ENCODE peak calls at places on chromosomes 13 and 19, in four cellular contexts. One of them, this sample, is unnamed.

GRCh38 chr13:73740681-73741080 is 393.5 kb downstream of the KLF12 start:
- DNase-seq in neural progenitor cell: no peak
- DNase-seq in ovary: peak; percentile 34
- DNase-seq in Caco-2: no peak
- DNase-seq in this sample: no peak

GRCh38 chr13:24215732-24216131 is 55.2 kb downstream of the SPATA13 start:
- DNase-seq in neural progenitor cell: peak; percentile 31
- DNase-seq in ovary: no peak
- DNase-seq in Caco-2: no peak
- DNase-seq in this sample: no peak

GRCh38 chr19:52527134-52527953 is at the start of gene ZNF808:
- DNase-seq in neural progenitor cell: peak; percentile 96
- DNase-seq in ovary: peak; percentile 97
- DNase-seq in Caco-2: peak; percentile 97
- DNase-seq in this sample: peak; percentile 96

GRCh38 chr13:113275387-113275786 is 21.7 kb upstream of the LAMP1 start:
- DNase-seq in neural progenitor cell: peak; percentile 61
- DNase-seq in ovary: peak; percentile 62
- DNase-seq in Caco-2: peak; percentile 78
- DNase-seq in this sample: peak; percentile 47

GRCh38 chr13:91702411-91702810 is 304.0 kb downstream of the GPC5 start:
- DNase-seq in neural progenitor cell: no peak
- DNase-seq in ovary: no peak
- DNase-seq in Caco-2: no peak
- DNase-seq in this sample: no peak

GRCh38 chr13:64158910-64159309 is 2743.3 kb upstream of the PCDH20 start:
- DNase-seq in neural progenitor cell: no peak
- DNase-seq in ovary: no peak
- DNase-seq in Caco-2: no peak
- DNase-seq in this sample: no peak

GRCh38 chr13:29165840-29166239 is 345.7 kb downstream of the MTUS2 start:
- DNase-seq in neural progenitor cell: no peak
- DNase-seq in ovary: no peak
- DNase-seq in Caco-2: no peak
- DNase-seq in this sample: peak; percentile 5

GRCh38 chr13:108494991-108495661 is 134.3 kb upstream of the MYO16 start:
- DNase-seq in neural progenitor cell: peak; percentile 58
- DNase-seq in ovary: no peak
- DNase-seq in Caco-2: no peak
- DNase-seq in this sample: no peak

GRCh38 chr13:43227721-43228120 is 204.3 kb downstream of the DNAJC15 start:
- DNase-seq in neural progenitor cell: no peak
- DNase-seq in ovary: no peak
- DNase-seq in Caco-2: no peak
- DNase-seq in this sample: no peak

GRCh38 chr13:73880365-73880764 is 253.8 kb downstream of the KLF12 start:
- DNase-seq in neural progenitor cell: no peak
- DNase-seq in ovary: no peak
- DNase-seq in Caco-2: no peak
- DNase-seq in this sample: no peak

GRCh38 chr13:53338760-53339159 is 310.1 kb downstream of the OLFM4 start:
- DNase-seq in neural progenitor cell: no peak
- DNase-seq in ovary: no peak
- DNase-seq in Caco-2: no peak
- DNase-seq in this sample: no peak
- TF ChIP-seq CTCF in neural progenitor cell: no peak
- TF ChIP-seq CTCF in ovary: no peak
- TF ChIP-seq CTCF in Caco-2: no peak
- TF ChIP-seq CTCF in this sample: no peak

DNA sequence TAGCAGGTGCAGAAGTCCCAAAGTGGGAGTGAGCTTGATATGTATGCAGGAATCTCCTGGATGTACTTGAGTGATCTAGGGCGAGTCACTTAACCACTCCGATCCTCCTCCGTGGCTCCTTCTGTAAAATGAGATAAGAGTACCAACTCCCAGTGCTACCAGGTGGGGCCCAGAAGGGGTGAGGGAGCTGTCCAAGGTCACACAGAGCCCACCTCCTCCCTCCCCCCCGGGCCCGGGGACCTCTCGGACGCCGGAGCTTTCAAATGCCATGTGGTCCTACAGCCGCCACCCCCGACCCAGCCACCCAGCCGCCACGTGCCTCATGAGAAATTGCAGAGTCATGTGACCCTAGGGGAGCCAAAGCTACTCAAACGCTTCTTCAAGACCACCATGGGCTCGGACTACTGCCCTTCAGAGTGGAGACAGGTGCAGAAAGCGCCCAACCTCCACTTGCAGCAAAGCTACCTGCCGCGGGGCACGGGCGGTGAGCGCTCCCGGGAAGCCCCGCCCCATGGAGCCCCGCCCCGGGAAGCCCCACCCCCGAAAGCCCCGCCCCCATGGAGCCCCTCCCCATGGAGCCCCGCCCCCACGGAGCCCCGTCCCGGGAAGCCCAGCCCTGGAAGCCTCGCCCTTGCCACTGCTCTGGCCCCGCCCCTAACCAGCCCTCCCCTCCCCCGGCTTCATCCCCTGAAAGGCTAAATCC is 10.1 kb upstream of the ZNF358 start:
- DNase-seq in neural progenitor cell: peak; percentile 63
- DNase-seq in ovary: peak; percentile 55
- DNase-seq in Caco-2: no peak
- DNase-seq in this sample: peak; percentile 35
- H3K4me3 ChIP-seq in neural progenitor cell: no peak overlapping the region
- H3K4me3 ChIP-seq in ovary: no peak overlapping the region
- H3K4me3 ChIP-seq in Caco-2: peak overlapping the region; percentile 2
- H3K4me3 ChIP-seq in this sample: no peak overlapping the region

GRCh38 chr19:50204811-50205675 is 1.6 kb downstream of the MYH14 start:
- DNase-seq in neural progenitor cell: peak; percentile 93
- DNase-seq in ovary: no peak
- DNase-seq in Caco-2: peak; percentile 98
- DNase-seq in this sample: no peak

GRCh38 chr19:50207730-50208129 is 4.3 kb downstream of the MYH14 start:
- DNase-seq in neural progenitor cell: no peak
- DNase-seq in ovary: no peak
- DNase-seq in Caco-2: no peak
- DNase-seq in this sample: no peak

GRCh38 chr19:50205681-50206138 is 2.3 kb downstream of the MYH14 start:
- DNase-seq in neural progenitor cell: peak; percentile 9
- DNase-seq in ovary: no peak
- DNase-seq in Caco-2: peak; percentile 80
- DNase-seq in this sample: no peak

GRCh38 chr19:50204081-50204428 is 633 bp downstream of the MYH14 start:
- DNase-seq in neural progenitor cell: no peak
- DNase-seq in ovary: no peak
- DNase-seq in Caco-2: no peak
- DNase-seq in this sample: no peak

DNA sequence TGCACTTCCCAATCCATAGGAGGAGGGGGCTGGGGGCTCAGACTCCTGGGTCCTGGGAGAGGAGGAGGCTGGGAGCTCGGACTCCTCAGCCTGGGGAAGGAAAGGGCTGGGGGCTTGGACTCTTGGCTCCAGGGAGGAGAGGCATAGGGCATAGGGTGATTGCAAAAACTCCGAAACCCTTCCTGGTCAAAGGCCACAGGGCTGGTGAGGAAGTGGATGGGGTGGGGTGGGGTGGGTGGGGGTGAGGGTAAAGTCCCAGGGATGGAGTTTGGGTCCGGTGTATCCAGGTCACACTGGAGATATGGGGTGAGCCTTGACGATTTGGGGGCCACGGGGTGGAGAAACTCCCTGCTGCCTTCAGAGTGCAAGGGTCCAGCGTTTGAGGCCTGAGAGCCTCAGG is 2.8 kb downstream of the MYH14 start:
- DNase-seq in neural progenitor cell: no peak
- DNase-seq in ovary: no peak
- DNase-seq in Caco-2: no peak
- DNase-seq in this sample: no peak
- TF ChIP-seq CTCF in neural progenitor cell: no peak
- TF ChIP-seq CTCF in ovary: no peak
- TF ChIP-seq CTCF in Caco-2: no peak
- TF ChIP-seq CTCF in this sample: no peak

GRCh38 chr13:27533155-27533643 is 82.8 kb upstream of the MTIF3 start:
- DNase-seq in neural progenitor cell: peak; percentile 94
- DNase-seq in ovary: peak; percentile 87
- DNase-seq in Caco-2: peak; percentile 72
- DNase-seq in this sample: peak; percentile 45
- H3K4me3 ChIP-seq in neural progenitor cell: peak overlapping the region; percentile 43
- H3K4me3 ChIP-seq in ovary: no peak overlapping the region
- H3K4me3 ChIP-seq in Caco-2: no peak overlapping the region
- H3K4me3 ChIP-seq in this sample: no peak overlapping the region

GRCh38 chr13:22275393-22275792 is 604.5 kb downstream of the FGF9 start:
- DNase-seq in neural progenitor cell: no peak
- DNase-seq in ovary: no peak
- DNase-seq in Caco-2: no peak
- DNase-seq in this sample: no peak

DNA sequence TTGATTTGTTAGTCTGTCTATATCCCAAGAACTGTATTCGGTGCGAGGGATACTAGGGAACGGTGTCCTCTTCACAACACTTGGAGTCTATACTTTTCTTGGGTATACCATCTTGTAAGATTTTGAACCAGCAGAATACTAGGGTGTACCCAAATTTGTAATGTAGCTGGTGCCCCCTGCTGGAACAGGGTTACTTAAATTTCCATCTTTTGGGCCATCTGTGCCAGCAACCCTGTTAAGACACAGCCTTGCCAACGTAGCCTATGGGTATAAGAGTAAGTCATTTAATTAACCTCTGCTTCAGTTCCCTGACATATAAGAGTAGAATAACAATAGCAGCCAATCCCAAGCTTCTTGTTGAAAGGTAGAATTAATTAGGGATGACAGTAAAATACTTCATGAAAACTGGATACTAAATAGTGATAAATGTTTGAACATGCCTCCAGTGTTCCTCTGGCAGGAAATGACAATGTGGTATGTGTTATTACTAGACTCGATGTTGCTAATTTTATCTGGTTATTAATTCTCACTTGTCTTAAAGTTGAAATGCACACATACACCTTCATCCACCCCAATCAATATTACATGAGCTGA is 607.6 kb downstream of the FGF9 start:
- DNase-seq in neural progenitor cell: peak; percentile 73
- DNase-seq in ovary: peak; percentile 45
- DNase-seq in Caco-2: peak; percentile 51
- DNase-seq in this sample: peak; percentile 81
- TF ChIP-seq CTCF in neural progenitor cell: peak; percentile 63
- TF ChIP-seq CTCF in ovary: no peak
- TF ChIP-seq CTCF in Caco-2: peak; percentile 54
- TF ChIP-seq CTCF in this sample: peak; percentile 48

DNA sequence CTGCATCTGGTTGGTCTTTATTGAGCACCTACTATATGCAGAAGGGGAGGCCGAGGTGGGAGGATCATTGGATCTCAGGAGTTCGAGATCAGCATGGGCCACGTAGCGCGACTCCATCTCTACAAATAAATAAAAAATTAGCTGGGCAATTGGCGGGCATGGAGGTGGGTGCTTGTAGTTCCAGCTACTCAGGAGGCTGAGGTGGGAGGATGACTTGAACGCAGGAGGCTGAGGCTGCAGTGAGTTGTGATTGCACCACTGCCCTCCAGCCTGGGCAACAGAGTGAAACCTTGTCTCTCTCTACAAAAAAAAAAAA is 3.8 kb downstream of the CFD start:
- DNase-seq in neural progenitor cell: no peak
- DNase-seq in ovary: no peak
- DNase-seq in Caco-2: no peak
- DNase-seq in this sample: no peak
- H3K4me3 ChIP-seq in neural progenitor cell: no peak overlapping the region
- H3K4me3 ChIP-seq in ovary: no peak overlapping the region
- H3K4me3 ChIP-seq in Caco-2: no peak overlapping the region
- H3K4me3 ChIP-seq in this sample: no peak overlapping the region

GRCh38 chr19:56301152-56301551 is 13.5 kb downstream of the ZSCAN5A start:
- DNase-seq in neural progenitor cell: no peak
- DNase-seq in ovary: no peak
- DNase-seq in Caco-2: no peak
- DNase-seq in this sample: no peak
- TF ChIP-seq CTCF in neural progenitor cell: peak; percentile 11
- TF ChIP-seq CTCF in ovary: no peak
- TF ChIP-seq CTCF in Caco-2: no peak
- TF ChIP-seq CTCF in this sample: no peak

This sample was measured in GM12865.